ENCODE peak calls at places on chromosomes 6 and 20, in nine cellular contexts. N is GM10248, Z is dorsolateral prefrontal cortex, X is progenitor cell of endocrine pancreas, W is brain microvascular endothelial cell, F is mucosa of descending colon, D is HFFc6, S is psoas muscle, M is right lobe of liver. C is an unnamed sample.

GRCh38 chr6:38973178-38974057 is 75.2 kb upstream of the GLP1R start:
- DNase-seq in N (peak), Z (no peak), X (no peak), W (peak), F (no peak), D (peak), S (no peak), M (no peak), C (no peak)

GRCh38 chr6:46684771-46685170 is 2.9 kb upstream of the TDRD6 start:
- DNase-seq in N (no peak), Z (no peak), X (no peak), W (peak), F (no peak), D (peak), S (no peak), M (no peak), C (no peak)

GRCh38 chr6:125812394-125813231 is 21.9 kb downstream of the NCOA7 start:
- DNase-seq in N (no peak), Z (no peak), X (no peak), W (peak), F (no peak), D (peak), S (no peak), M (no peak), C (no peak)

GRCh38 chr20:44089987-44090674 is 96.9 kb downstream of the JPH2 start:
- DNase-seq in N (no peak), Z (no peak), X (no peak), W (peak), F (no peak), D (peak), S (no peak), M (no peak), C (no peak)

GRCh38 chr20:48329676-48330644 is 497.8 kb downstream of the PREX1 start:
- DNase-seq in N (peak), Z (no peak), X (no peak), W (no peak), F (no peak), D (no peak), S (no peak), M (no peak), C (peak)

GRCh38 chr6:112218563-112218962 is 35.8 kb downstream of the LAMA4 start:
- DNase-seq in N (no peak), Z (no peak), X (no peak), W (no peak), F (no peak), D (no peak), S (peak), M (peak), C (no peak)

GRCh38 chr6:82740066-82740465 is 325.6 kb downstream of the UBE3D start:
- DNase-seq in N (no peak), Z (no peak), X (no peak), W (no peak), F (no peak), D (no peak), S (no peak), M (no peak), C (no peak)

GRCh38 chr6:144277174-144277573 is 8.0 kb upstream of the UTRN start:
- DNase-seq in N (no peak), Z (no peak), X (no peak), W (no peak), F (no peak), D (no peak), S (no peak), M (no peak), C (no peak)

GRCh38 chr6:170069611-170070010 is 221.3 kb downstream of the DLL1 start:
- DNase-seq in N (no peak), Z (no peak), X (no peak), W (no peak), F (no peak), D (no peak), S (no peak), M (no peak), C (no peak)

GRCh38 chr6:82957171-82957894 is 108.3 kb downstream of the UBE3D start:
- DNase-seq in N (no peak), Z (no peak), X (no peak), W (no peak), F (no peak), D (no peak), S (no peak), M (no peak), C (no peak)

GRCh38 chr6:47187883-47188587 is 121.7 kb downstream of the TNFRSF21 start:
- DNase-seq in N (no peak), Z (no peak), X (no peak), W (no peak), F (peak), D (peak), S (no peak), M (no peak), C (no peak)

GRCh38 chr6:38567436-38567835 is 72.3 kb downstream of the BTBD9 start:
- DNase-seq in N (no peak), Z (peak), X (no peak), W (peak), F (peak), D (peak), S (peak), M (peak), C (no peak)

GRCh38 chr6:80304014-80304413 is 197.5 kb downstream of the BCKDHB start:
- DNase-seq in N (no peak), Z (no peak), X (no peak), W (no peak), F (no peak), D (no peak), S (no peak), M (no peak), C (no peak)

GRCh38 chr6:30555428-30556005 is 772 bp downstream of the GNL1 start:
- DNase-seq in N (peak), Z (peak), X (peak), W (peak), F (peak), D (peak), S (peak), M (no peak), C (peak)

GRCh38 chr6:64477311-64477850 is 841.8 kb downstream of the PHF3 start:
- DNase-seq in N (no peak), Z (no peak), X (no peak), W (no peak), F (no peak), D (no peak), S (no peak), M (no peak), C (no peak)

GRCh38 chr20:46355778-46356177 is 47.5 kb upstream of the CDH22 start:
- DNase-seq in N (no peak), Z (no peak), X (no peak), W (no peak), F (no peak), D (no peak), S (no peak), M (no peak), C (no peak)

GRCh38 chr20:63522981-63523611 is 2.5 kb downstream of the PPDPF start:
- DNase-seq in N (no peak), Z (no peak), X (peak), W (no peak), F (peak), D (no peak), S (peak), M (no peak), C (no peak)

GRCh38 chr20:59122377-59122932 is 41.2 kb upstream of the ZNF831 start:
- DNase-seq in N (no peak), Z (no peak), X (no peak), W (no peak), F (no peak), D (no peak), S (no peak), M (no peak), C (no peak)

GRCh38 chr20:31666258-31667042 is 28.7 kb downstream of the COX4I2 start:
- DNase-seq in N (no peak), Z (no peak), X (no peak), W (no peak), F (peak), D (no peak), S (peak), M (peak), C (no peak)

GRCh38 chr6:31572041-31572911 is at the start of gene LTA:
- DNase-seq in N (peak), Z (no peak), X (no peak), W (no peak), F (peak), D (no peak), S (no peak), M (no peak), C (no peak)

GRCh38 chr20:64041781-64042771 is 6.1 kb downstream of the C20orf204 start:
- DNase-seq in N (peak), Z (no peak), X (no peak), W (no peak), F (no peak), D (no peak), S (no peak), M (no peak), C (no peak)

GRCh38 chr6:149961728-149962425 is 1.9 kb upstream of the ULBP1 start:
- DNase-seq in N (no peak), Z (no peak), X (no peak), W (no peak), F (no peak), D (no peak), S (no peak), M (no peak), C (no peak)

GRCh38 chr6:46581459-46582177 is 71.0 kb downstream of the CYP39A1 start:
- DNase-seq in N (no peak), Z (no peak), X (no peak), W (no peak), F (no peak), D (no peak), S (no peak), M (no peak), C (no peak)

GRCh38 chr6:1606533-1607235 is 3.0 kb upstream of the FOXC1 start:
- DNase-seq in N (peak), Z (no peak), X (no peak), W (no peak), F (no peak), D (no peak), S (no peak), M (peak), C (peak)

GRCh38 chr6:98839788-98840361 is 5.5 kb downstream of the POU3F2 start:
- DNase-seq in N (no peak), Z (peak), X (no peak), W (no peak), F (no peak), D (peak), S (no peak), M (no peak), C (no peak)
- TF ChIP-seq CTCF in N (peak), Z (peak), X (peak), W (peak), F (no peak), D (peak), S (no peak), M (peak), C (peak)

DNA sequence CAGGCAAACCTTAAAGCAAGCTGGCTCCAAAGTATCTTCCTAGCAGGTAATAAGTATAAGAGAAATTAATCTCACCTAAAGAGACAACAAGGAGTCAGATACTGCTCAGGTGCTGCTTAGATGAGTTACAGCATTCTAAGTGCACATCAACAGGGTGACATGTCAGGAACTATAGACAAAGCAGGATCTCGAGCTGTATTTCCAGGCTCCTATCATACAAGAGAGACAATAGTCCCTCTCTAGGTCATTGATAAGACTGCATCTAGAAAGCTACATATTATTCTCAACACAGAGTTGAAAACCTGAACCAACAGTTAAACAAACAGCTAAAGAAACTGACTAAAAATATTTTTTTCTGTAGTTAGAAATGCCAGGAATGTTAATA is 3.9 kb downstream of the PTPRK start:
- DNase-seq in N (no peak), Z (no peak), X (no peak), W (no peak), F (no peak), D (peak), S (no peak), M (no peak), C (no peak)
- TF ChIP-seq CTCF in N (no peak), Z (peak), X (peak), W (peak), F (no peak), D (peak), S (peak), M (peak), C (peak)

DNA sequence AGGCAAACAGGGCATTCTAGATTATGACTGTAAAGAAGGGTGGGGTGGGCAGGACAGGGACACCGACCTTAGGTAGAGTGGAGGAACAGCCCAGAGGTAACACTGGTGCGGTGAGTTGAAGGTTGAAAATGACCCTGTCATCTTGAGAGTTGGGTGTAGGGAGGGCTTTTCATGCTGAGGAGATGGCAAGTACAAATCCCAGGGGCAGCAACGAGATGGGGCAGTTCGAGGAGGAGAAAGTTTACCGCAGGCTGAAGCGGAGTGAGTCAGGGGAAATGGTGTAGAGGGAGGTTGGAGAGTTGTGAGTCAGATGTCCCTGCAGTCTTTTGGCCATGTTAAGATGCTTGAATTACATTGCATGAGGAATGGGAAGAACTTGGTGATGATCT is 101.1 kb downstream of the HIVEP1 start:
- DNase-seq in N (peak), Z (no peak), X (no peak), W (peak), F (no peak), D (peak), S (no peak), M (no peak), C (no peak)
- TF ChIP-seq CTCF in N (no peak), Z (no peak), X (no peak), W (peak), F (no peak), D (no peak), S (no peak), M (no peak), C (no peak)

GRCh38 chr6:85752602-85753001 is 109.9 kb upstream of the SYNCRIP start:
- DNase-seq in N (no peak), Z (no peak), X (no peak), W (no peak), F (no peak), D (no peak), S (no peak), M (no peak), C (no peak)

GRCh38 chr6:85751374-85752055 is 108.8 kb upstream of the SYNCRIP start:
- DNase-seq in N (no peak), Z (no peak), X (no peak), W (no peak), F (peak), D (no peak), S (no peak), M (no peak), C (no peak)

GRCh38 chr6:85754894-85755293 is 112.2 kb upstream of the SYNCRIP start:
- DNase-seq in N (no peak), Z (no peak), X (no peak), W (no peak), F (no peak), D (no peak), S (no peak), M (no peak), C (no peak)

GRCh38 chr6:85756982-85757381 is 114.3 kb upstream of the SYNCRIP start:
- DNase-seq in N (no peak), Z (no peak), X (no peak), W (peak), F (no peak), D (peak), S (no peak), M (no peak), C (no peak)
- TF ChIP-seq CTCF in N (peak), Z (peak), X (peak), W (peak), F (peak), D (peak), S (peak), M (peak), C (peak)

GRCh38 chr6:37566209-37566859 is 66.6 kb upstream of the CCDC167 start:
- DNase-seq in N (peak), Z (peak), X (peak), W (peak), F (no peak), D (no peak), S (peak), M (peak), C (peak)
- TF ChIP-seq CTCF in N (peak), Z (peak), X (peak), W (peak), F (peak), D (peak), S (peak), M (peak), C (peak)

DNA sequence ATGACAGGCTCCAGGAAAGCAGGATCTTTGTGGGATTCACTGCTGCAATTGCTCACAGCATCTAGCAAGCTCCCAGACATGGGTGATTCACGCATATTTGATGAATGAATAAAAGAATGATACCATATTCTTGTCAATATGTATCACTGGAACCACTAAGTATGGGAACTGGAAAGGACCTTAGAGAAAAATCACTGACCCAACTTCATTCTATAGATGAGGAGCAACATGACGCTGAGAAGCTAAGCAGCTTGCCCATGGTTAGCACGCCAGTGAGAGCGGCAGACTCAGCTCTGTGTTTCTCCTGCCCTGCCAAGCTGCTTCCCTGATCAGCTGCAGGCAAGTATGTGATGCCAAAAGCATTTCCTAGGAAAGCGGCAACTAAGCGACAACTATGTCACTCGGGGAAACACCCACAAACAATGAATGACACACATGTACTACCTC is 66.8 kb downstream of the PPP1R3G start:
- DNase-seq in N (no peak), Z (no peak), X (no peak), W (peak), F (no peak), D (peak), S (no peak), M (no peak), C (no peak)
- TF ChIP-seq CTCF in N (no peak), Z (no peak), X (no peak), W (no peak), F (no peak), D (no peak), S (no peak), M (no peak), C (no peak)